ENCODE peak calls at places on chromosomes 5 and 9, in four cellular contexts. One of them, this sample, is unnamed.

GRCh38 chr9:116365056-116365471 is 211.5 kb downstream of the PAPPA start:
- DNase-seq in foreskin melanocyte: no peak
- DNase-seq in AG04449: peak
- DNase-seq in body of pancreas: peak
- DNase-seq in this sample: peak

GRCh38 chr5:52674815-52675545 is 112.7 kb upstream of the ITGA1 start:
- DNase-seq in foreskin melanocyte: no peak
- DNase-seq in body of pancreas: no peak
- DNase-seq in AG04449: no peak
- DNase-seq in this sample: no peak

GRCh38 chr9:89886281-89886700 is 281.5 kb downstream of the GADD45G start:
- DNase-seq in foreskin melanocyte: no peak
- DNase-seq in AG04449: no peak
- DNase-seq in body of pancreas: no peak
- DNase-seq in this sample: no peak

GRCh38 chr5:169745441-169746146 is 108.5 kb downstream of the DOCK2 start:
- DNase-seq in foreskin melanocyte: no peak
- DNase-seq in body of pancreas: no peak
- DNase-seq in AG04449: peak
- DNase-seq in this sample: no peak

GRCh38 chr5:172559004-172559932 is 81.8 kb upstream of the NEURL1B start:
- DNase-seq in foreskin melanocyte: no peak
- DNase-seq in body of pancreas: no peak
- DNase-seq in AG04449: peak
- DNase-seq in this sample: peak

GRCh38 chr5:39274388-39275085 is 55.2 kb upstream of the FYB1 start:
- DNase-seq in foreskin melanocyte: peak
- DNase-seq in body of pancreas: no peak
- DNase-seq in AG04449: no peak
- DNase-seq in this sample: no peak

GRCh38 chr5:79464695-79465332 is 49.1 kb downstream of the HOMER1 start:
- DNase-seq in body of pancreas: no peak
- DNase-seq in foreskin melanocyte: no peak
- DNase-seq in AG04449: no peak
- DNase-seq in this sample: no peak

GRCh38 chr9:111483862-111484563 is at the start of gene ECPAS:
- DNase-seq in body of pancreas: peak
- DNase-seq in AG04449: no peak
- DNase-seq in foreskin melanocyte: peak
- DNase-seq in this sample: peak

GRCh38 chr9:122815544-122815943 is 12.8 kb downstream of the PDCL start:
- DNase-seq in foreskin melanocyte: no peak
- DNase-seq in AG04449: no peak
- DNase-seq in body of pancreas: no peak
- DNase-seq in this sample: no peak

GRCh38 chr5:160508780-160509361 is 87.2 kb downstream of the PTTG1 start:
- DNase-seq in body of pancreas: peak
- DNase-seq in foreskin melanocyte: peak
- DNase-seq in AG04449: peak
- DNase-seq in this sample: peak

GRCh38 chr5:147880461-147880860 is 1.9 kb downstream of the SCGB3A2 start:
- DNase-seq in AG04449: no peak
- DNase-seq in foreskin melanocyte: peak
- DNase-seq in body of pancreas: no peak
- DNase-seq in this sample: no peak

GRCh38 chr9:8374471-8374870 is 574.9 kb upstream of the DMAC1 start:
- DNase-seq in foreskin melanocyte: no peak
- DNase-seq in body of pancreas: no peak
- DNase-seq in AG04449: no peak
- DNase-seq in this sample: no peak

GRCh38 chr9:76989501-76989900 is 30.0 kb upstream of the FOXB2 start:
- DNase-seq in AG04449: no peak
- DNase-seq in body of pancreas: no peak
- DNase-seq in foreskin melanocyte: peak
- DNase-seq in this sample: no peak

GRCh38 chr5:41414598-41414997 is 95.8 kb downstream of the PLCXD3 start:
- DNase-seq in body of pancreas: peak
- DNase-seq in AG04449: peak
- DNase-seq in foreskin melanocyte: no peak
- DNase-seq in this sample: peak

GRCh38 chr5:132431682-132432081 is 58.9 kb downstream of the IRF1 start:
- DNase-seq in foreskin melanocyte: no peak
- DNase-seq in body of pancreas: no peak
- DNase-seq in AG04449: no peak
- DNase-seq in this sample: no peak

GRCh38 chr9:107994638-107995037 is 505.1 kb upstream of the KLF4 start:
- DNase-seq in AG04449: no peak
- DNase-seq in body of pancreas: no peak
- DNase-seq in foreskin melanocyte: no peak
- DNase-seq in this sample: no peak

GRCh38 chr5:69326365-69326764 is 6.2 kb downstream of the CCDC125 start:
- DNase-seq in foreskin melanocyte: no peak
- DNase-seq in AG04449: no peak
- DNase-seq in body of pancreas: no peak
- DNase-seq in this sample: no peak

GRCh38 chr9:127537014-127537413 is 75.1 kb upstream of the STXBP1 start:
- DNase-seq in AG04449: no peak
- DNase-seq in foreskin melanocyte: no peak
- DNase-seq in body of pancreas: no peak
- DNase-seq in this sample: no peak

GRCh38 chr5:126871441-126871840 is 94.5 kb downstream of the LMNB1 start:
- DNase-seq in foreskin melanocyte: no peak
- DNase-seq in AG04449: no peak
- DNase-seq in body of pancreas: no peak
- DNase-seq in this sample: no peak

GRCh38 chr9:120921751-120922181 is 4.8 kb downstream of the TRAF1 start:
- DNase-seq in AG04449: no peak
- DNase-seq in foreskin melanocyte: no peak
- DNase-seq in body of pancreas: no peak
- DNase-seq in this sample: no peak

GRCh38 chr9:35274988-35275387 is 113.2 kb downstream of the UNC13B start:
- DNase-seq in foreskin melanocyte: no peak
- DNase-seq in AG04449: no peak
- DNase-seq in body of pancreas: no peak
- DNase-seq in this sample: no peak

GRCh38 chr5:132680780-132681475 is 7.1 kb downstream of the IL4 start:
- DNase-seq in foreskin melanocyte: no peak
- DNase-seq in body of pancreas: no peak
- DNase-seq in AG04449: no peak
- DNase-seq in this sample: no peak

GRCh38 chr9:15867334-15867733 is 314.5 kb downstream of the CCDC171 start:
- DNase-seq in body of pancreas: no peak
- DNase-seq in AG04449: no peak
- DNase-seq in foreskin melanocyte: no peak
- DNase-seq in this sample: no peak

GRCh38 chr9:77616191-77616590 is 31.9 kb downstream of the GNA14 start:
- DNase-seq in AG04449: no peak
- DNase-seq in foreskin melanocyte: no peak
- DNase-seq in body of pancreas: no peak
- DNase-seq in this sample: peak

GRCh38 chr9:86072393-86073016 is 26.9 kb downstream of the GOLM1 start:
- DNase-seq in foreskin melanocyte: no peak
- DNase-seq in AG04449: peak
- DNase-seq in body of pancreas: no peak
- DNase-seq in this sample: peak

GRCh38 chr5:60356716-60357115 is 343.2 kb downstream of the DEPDC1B start:
- DNase-seq in AG04449: no peak
- DNase-seq in foreskin melanocyte: no peak
- DNase-seq in body of pancreas: no peak
- DNase-seq in this sample: no peak

GRCh38 chr9:122058707-122059106 is 34.4 kb downstream of the TTLL11 start:
- DNase-seq in foreskin melanocyte: no peak
- DNase-seq in AG04449: no peak
- DNase-seq in body of pancreas: no peak
- DNase-seq in this sample: no peak

GRCh38 chr9:5621327-5621726 is 7.6 kb upstream of the RIC1 start:
- DNase-seq in foreskin melanocyte: no peak
- DNase-seq in AG04449: peak
- DNase-seq in body of pancreas: no peak
- DNase-seq in this sample: no peak

GRCh38 chr5:40389591-40389990 is 290.1 kb upstream of the PTGER4 start:
- DNase-seq in AG04449: no peak
- DNase-seq in foreskin melanocyte: no peak
- DNase-seq in body of pancreas: no peak
- DNase-seq in this sample: no peak

GRCh38 chr5:151739939-151740335 is 18.5 kb downstream of the ATOX1 start:
- DNase-seq in foreskin melanocyte: no peak
- DNase-seq in body of pancreas: no peak
- DNase-seq in AG04449: peak
- DNase-seq in this sample: peak

GRCh38 chr5:140925806-140926205 is 293 bp upstream of the PCDHAC1 start:
- DNase-seq in AG04449: no peak
- DNase-seq in foreskin melanocyte: no peak
- DNase-seq in body of pancreas: no peak
- DNase-seq in this sample: no peak

GRCh38 chr9:8364021-8364782 is 564.6 kb upstream of the DMAC1 start:
- DNase-seq in AG04449: no peak
- DNase-seq in body of pancreas: no peak
- DNase-seq in foreskin melanocyte: no peak
- DNase-seq in this sample: no peak

GRCh38 chr5:151094054-151094858 is 13.4 kb upstream of the TNIP1 start:
- DNase-seq in AG04449: no peak
- DNase-seq in foreskin melanocyte: no peak
- DNase-seq in body of pancreas: no peak
- DNase-seq in this sample: no peak

GRCh38 chr9:75167281-75167680 is 79.0 kb downstream of the OSTF1 start:
- DNase-seq in AG04449: no peak
- DNase-seq in body of pancreas: no peak
- DNase-seq in foreskin melanocyte: no peak
- DNase-seq in this sample: no peak

GRCh38 chr5:132748522-132749000 is 1.3 kb downstream of the CCNI2 start:
- DNase-seq in AG04449: no peak
- DNase-seq in foreskin melanocyte: no peak
- DNase-seq in body of pancreas: no peak
- DNase-seq in this sample: no peak